ENCODE peak calls at places on chromosomes 11 and 22, in eight cellular contexts. S is NCI-H2081; K is H7; E is CD4-positive, CD25-positive, alpha-beta regulatory T cell; U is HFF-Myc; M is aorta; G is ascending aorta; X is NCI-H1694. T is an unnamed sample.

GRCh38 chr22:43042101-43042780 is 27.3 kb upstream of the PACSIN2 start:
- DNase-seq in S (peak; percentile 77), K (no peak), E (no peak), U (no peak), M (no peak), G (no peak), X (peak; percentile 76), T (no peak)

GRCh38 chr11:103530257-103530656 is 421.0 kb downstream of the DYNC2H1 start:
- DNase-seq in S (no peak), K (no peak), E (no peak), U (no peak), M (no peak), G (no peak), X (no peak), T (no peak)

GRCh38 chr22:45452565-45453449 is 39.3 kb downstream of the RIBC2 start:
- DNase-seq in S (no peak), K (no peak), E (no peak), U (no peak), M (no peak), G (no peak), X (no peak), T (no peak)

GRCh38 chr11:119441898-119442243 is 18.9 kb upstream of the THY1 start:
- DNase-seq in S (no peak), K (no peak), E (no peak), U (no peak), M (no peak), G (no peak), X (no peak), T (no peak)

GRCh38 chr22:41315586-41315985 is 14.3 kb downstream of the ZC3H7B start:
- DNase-seq in S (no peak), K (no peak), E (no peak), U (no peak), M (no peak), G (no peak), X (no peak), T (no peak)

GRCh38 chr11:66619080-66619554 is 2.7 kb downstream of the RBM14 start:
- DNase-seq in S (no peak), K (no peak), E (peak; percentile 71), U (no peak), M (no peak), G (no peak), X (no peak), T (peak; percentile 43)

GRCh38 chr11:107683807-107684206 is 28.0 kb downstream of the SLN start:
- DNase-seq in S (no peak), K (peak; percentile 54), E (peak; percentile 4), U (no peak), M (no peak), G (no peak), X (no peak), T (no peak)

GRCh38 chr11:65225284-65226102 is 36.3 kb upstream of the POLA2 start:
- DNase-seq in S (no peak), K (peak; percentile 92), E (peak; percentile 55), U (no peak), M (peak; percentile 79), G (peak; percentile 77), X (peak; percentile 7), T (peak; percentile 36)

GRCh38 chr11:10514713-10515112 is 26.3 kb downstream of the RNF141 start:
- DNase-seq in S (no peak), K (no peak), E (no peak), U (no peak), M (no peak), G (no peak), X (no peak), T (no peak)

GRCh38 chr11:92875473-92875872 is 94.0 kb upstream of the MTNR1B start:
- DNase-seq in S (no peak), K (no peak), E (no peak), U (no peak), M (no peak), G (no peak), X (no peak), T (no peak)

GRCh38 chr22:29707471-29707870 is 12.3 kb upstream of the CABP7 start:
- DNase-seq in S (no peak), K (no peak), E (no peak), U (no peak), M (no peak), G (no peak), X (no peak), T (no peak)

GRCh38 chr11:88194990-88195389 is 19.7 kb upstream of the RAB38 start:
- DNase-seq in S (no peak), K (no peak), E (no peak), U (no peak), M (no peak), G (no peak), X (no peak), T (no peak)

GRCh38 chr11:79449040-79449439 is 8.2 kb upstream of the TENM4 start:
- DNase-seq in S (no peak), K (no peak), E (no peak), U (no peak), M (no peak), G (no peak), X (no peak), T (no peak)

GRCh38 chr22:37331034-37331428 is 48.7 kb downstream of the CYTH4 start:
- DNase-seq in S (no peak), K (no peak), E (no peak), U (no peak), M (no peak), G (no peak), X (peak; percentile 38), T (no peak)

GRCh38 chr11:91921974-91922373 is 302.6 kb upstream of the FAT3 start:
- DNase-seq in S (no peak), K (no peak), E (no peak), U (no peak), M (no peak), G (no peak), X (no peak), T (no peak)

GRCh38 chr22:34111210-34111824 is 191.0 kb upstream of the LARGE1 start:
- DNase-seq in S (no peak), K (peak; percentile 57), E (peak; percentile 29), U (no peak), M (no peak), G (no peak), X (no peak), T (peak; percentile 37)

GRCh38 chr11:44596541-44597276 is 31.2 kb downstream of the CD82 start:
- DNase-seq in S (no peak), K (no peak), E (peak; percentile 84), U (no peak), M (no peak), G (peak; percentile 66), X (no peak), T (peak; percentile 72)

GRCh38 chr22:49291169-49291568 is 536.5 kb downstream of the BRD1 start:
- DNase-seq in S (no peak), K (peak; percentile 46), E (no peak), U (no peak), M (no peak), G (peak; percentile 43), X (no peak), T (no peak)

GRCh38 chr11:5285703-5286102 is 16.0 kb upstream of the HBE1 start:
- DNase-seq in S (no peak), K (no peak), E (no peak), U (no peak), M (no peak), G (no peak), X (no peak), T (no peak)

GRCh38 chr11:131064373-131064991 is 148.2 kb upstream of the SNX19 start:
- DNase-seq in S (peak; percentile 51), K (peak; percentile 90), E (peak; percentile 29), U (peak; percentile 52), M (no peak), G (no peak), X (no peak), T (no peak)

GRCh38 chr11:11857769-11858168 is 16.0 kb downstream of the USP47 start:
- DNase-seq in S (no peak), K (no peak), E (peak; percentile 22), U (no peak), M (no peak), G (no peak), X (no peak), T (no peak)

GRCh38 chr22:40417881-40418280 is 47.5 kb downstream of the SGSM3 start:
- DNase-seq in S (no peak), K (no peak), E (no peak), U (no peak), M (no peak), G (no peak), X (no peak), T (no peak)

GRCh38 chr11:27411330-27411729 is 48.3 kb upstream of the CCDC34 start:
- DNase-seq in S (no peak), K (no peak), E (no peak), U (no peak), M (no peak), G (no peak), X (no peak), T (no peak)

GRCh38 chr22:33271390-33272161 is 213.4 kb upstream of the SYN3 start:
- DNase-seq in S (no peak), K (no peak), E (no peak), U (no peak), M (peak; percentile 82), G (peak; percentile 81), X (peak; percentile 43), T (peak; percentile 83)

GRCh38 chr11:11268119-11268518 is 84.9 kb downstream of the CSNK2A3 start:
- DNase-seq in S (no peak), K (no peak), E (no peak), U (no peak), M (no peak), G (peak; percentile 1), X (no peak), T (no peak)

GRCh38 chr22:47757741-47758140 is 995.3 kb downstream of the TBC1D22A start:
- DNase-seq in S (no peak), K (no peak), E (no peak), U (no peak), M (no peak), G (no peak), X (no peak), T (no peak)

GRCh38 chr11:60756307-60757032 is at the start of gene MS4A15:
- DNase-seq in S (no peak), K (peak; percentile 82), E (peak; percentile 41), U (no peak), M (no peak), G (no peak), X (peak; percentile 29), T (no peak)

GRCh38 chr22:41177626-41178424 is 27.3 kb upstream of the L3MBTL2 start:
- DNase-seq in S (no peak), K (no peak), E (no peak), U (no peak), M (no peak), G (no peak), X (no peak), T (no peak)

GRCh38 chr11:10506013-10506370 is 35.0 kb downstream of the RNF141 start:
- DNase-seq in S (no peak), K (no peak), E (no peak), U (no peak), M (no peak), G (no peak), X (no peak), T (no peak)

GRCh38 chr11:44893250-44894216 is 57.1 kb downstream of the TP53I11 start:
- DNase-seq in S (no peak), K (no peak), E (no peak), U (no peak), M (no peak), G (no peak), X (peak; percentile 87), T (no peak)